ENCODE peak calls at places on chromosomes 2 and 18, in four cellular contexts. G, K, R and F are unnamed samples.

GRCh38 chr2:72719416-72719815 is 106.4 kb downstream of the EXOC6B start:
- DNase-seq in G (peak), R (no peak), K (no peak), F (no peak)

GRCh38 chr2:26273501-26273900 is 28.8 kb downstream of the HADHB start:
- DNase-seq in G (no peak), K (no peak), R (no peak), F (no peak)

GRCh38 chr2:72263043-72263780 is 115.5 kb upstream of the CYP26B1 start:
- DNase-seq in G (no peak), K (no peak), R (no peak), F (no peak)

GRCh38 chr2:78407960-78408794 is 617.3 kb upstream of the REG3G start:
- DNase-seq in R (no peak), G (no peak), K (no peak), F (no peak)

GRCh38 chr18:63979409-63979908 is 9.6 kb downstream of the SERPINB8 start:
- DNase-seq in K (no peak), R (peak), G (peak), F (peak)

GRCh38 chr2:113692698-113693428 is 63.6 kb downstream of the SLC35F5 start:
- DNase-seq in R (no peak), G (no peak), K (no peak), F (no peak)

GRCh38 chr2:226151157-226151556 is 648.5 kb downstream of the IRS1 start:
- DNase-seq in K (no peak), G (no peak), R (no peak), F (no peak)

GRCh38 chr2:101972621-101973434 is 18.9 kb upstream of the IL1R2 start:
- DNase-seq in G (no peak), K (no peak), R (no peak), F (no peak)

GRCh38 chr2:108288534-108289106 is at the start of gene SULT1C2:
- DNase-seq in R (peak), K (peak), G (peak), F (no peak)

GRCh38 chr2:204948364-204948763 is 403.1 kb downstream of the PARD3B start:
- DNase-seq in R (no peak), G (no peak), K (no peak), F (no peak)

GRCh38 chr18:25253779-25254178 is 98.2 kb downstream of the ZNF521 start:
- DNase-seq in G (no peak), R (no peak), K (no peak), F (no peak)

GRCh38 chr2:152222975-152223638 is 47.5 kb upstream of the STAM2 start:
- DNase-seq in G (no peak), R (no peak), K (no peak), F (peak)

GRCh38 chr2:55511508-55512124 is 7.9 kb upstream of the CFAP36 start:
- DNase-seq in K (no peak), G (peak), R (peak), F (no peak)

GRCh38 chr2:234033174-234033573 is 17.3 kb upstream of the SPP2 start:
- DNase-seq in G (no peak), R (no peak), K (no peak), F (no peak)

GRCh38 chr2:177754476-177754873 is 318.1 kb downstream of the PDE11A start:
- DNase-seq in G (no peak), K (no peak), R (no peak), F (no peak)

GRCh38 chr2:14352067-14352466 is 280.4 kb upstream of the LRATD1 start:
- DNase-seq in G (no peak), K (no peak), R (no peak), F (no peak)

GRCh38 chr18:49487711-49488310 is 777 bp upstream of the C18orf32 start:
- DNase-seq in G (no peak), R (no peak), K (no peak), F (no peak)

GRCh38 chr2:240391111-240392051 is 44.1 kb upstream of the GPC1 start:
- DNase-seq in R (no peak), G (peak), K (peak), F (peak)

GRCh38 chr18:8400193-8400752 is 209.0 kb upstream of the RAB12 start:
- DNase-seq in G (no peak), R (no peak), K (no peak), F (no peak)

GRCh38 chr2:44934521-44934961 is 7.0 kb upstream of the SIX3 start:
- DNase-seq in G (peak), K (no peak), R (no peak), F (no peak)

GRCh38 chr18:79789901-79790885 is 7.5 kb upstream of the KCNG2 start:
- DNase-seq in G (no peak), K (peak), R (no peak), F (no peak)